ENCODE peak calls at places on chromosomes 13 and 19, in eight cellular contexts. H, E, F, X, N, O, G and Z are unnamed samples.

GRCh38 chr13:54004026-54004699 is 975.5 kb downstream of the OLFM4 start:
- DNase-seq in O (no peak), N (peak; percentile 16), F (no peak), X (no peak), H (no peak), G (no peak), E (no peak), Z (no peak)

GRCh38 chr13:68176486-68176885 is 946.4 kb upstream of the PCDH9 start:
- DNase-seq in O (no peak), G (peak; percentile 93), E (no peak), F (no peak), N (peak; percentile 78), X (no peak), H (no peak), Z (no peak)

GRCh38 chr19:7394728-7395359 is 46.1 kb downstream of the ARHGEF18 start:
- DNase-seq in H (peak; percentile 84), E (peak; percentile 86), N (peak; percentile 92), G (peak; percentile 70), O (peak; percentile 95), F (peak; percentile 98), X (peak; percentile 86), Z (peak; percentile 79)

GRCh38 chr19:30233375-30233774 is 138.8 kb upstream of the ZNF536 start:
- DNase-seq in N (no peak), O (no peak), E (no peak), H (no peak), X (no peak), G (no peak), F (no peak), Z (no peak)

GRCh38 chr13:76017861-76018556 is 381.9 kb downstream of the LMO7 start:
- DNase-seq in E (no peak), X (no peak), O (no peak), H (no peak), N (no peak), G (no peak), F (no peak), Z (no peak)

GRCh38 chr13:34943675-34944634 is 1.9 kb downstream of the NBEA start:
- DNase-seq in E (no peak), F (no peak), H (no peak), G (no peak), O (no peak), X (no peak), N (no peak), Z (no peak)

GRCh38 chr13:111967572-111968201 is 99.3 kb upstream of the SOX1 start:
- DNase-seq in G (no peak), O (no peak), N (no peak), E (no peak), X (no peak), H (no peak), F (no peak), Z (no peak)

GRCh38 chr19:12000152-12000981 is 35.1 kb downstream of the ZNF433 start:
- DNase-seq in F (no peak), E (peak; percentile 11), G (peak; percentile 20), N (no peak), X (no peak), O (no peak), H (no peak), Z (no peak)

GRCh38 chr19:5360003-5360820 is 19.6 kb upstream of the PTPRS start:
- DNase-seq in X (no peak), N (peak; percentile 49), F (no peak), H (no peak), O (no peak), G (no peak), E (no peak), Z (no peak)

GRCh38 chr13:100543872-100544602 is 44.6 kb downstream of the GGACT start:
- DNase-seq in N (no peak), G (no peak), E (no peak), F (no peak), O (no peak), H (no peak), X (no peak), Z (no peak)

GRCh38 chr19:4889034-4889825 is 13.5 kb downstream of the ARRDC5 start:
- DNase-seq in E (peak; percentile 71), H (no peak), X (no peak), N (peak; percentile 99), G (no peak), O (no peak), F (no peak), Z (no peak)

GRCh38 chr13:30713133-30713532 is 22.2 kb upstream of the ALOX5AP start:
- DNase-seq in O (no peak), E (no peak), F (no peak), G (no peak), X (no peak), H (no peak), N (peak; percentile 57), Z (no peak)

GRCh38 chr19:31511098-31511497 is 161.9 kb upstream of the TSHZ3 start:
- DNase-seq in X (no peak), F (no peak), O (no peak), E (no peak), N (no peak), H (no peak), G (no peak), Z (no peak)

GRCh38 chr13:80962855-80963254 is 621.9 kb upstream of the SPRY2 start:
- DNase-seq in N (peak; percentile 24), F (no peak), X (no peak), H (no peak), O (no peak), E (no peak), G (peak; percentile 6), Z (no peak)

GRCh38 chr19:19860756-19861390 is 4.8 kb upstream of the ZNF253 start:
- DNase-seq in E (no peak), F (no peak), X (no peak), O (no peak), G (no peak), H (no peak), N (no peak), Z (no peak)

GRCh38 chr19:51111606-51112005 is 3.4 kb upstream of the CTU1 start:
- DNase-seq in E (no peak), O (no peak), N (no peak), G (no peak), H (no peak), X (no peak), F (no peak), Z (no peak)

GRCh38 chr13:113148407-113148806 is 10.0 kb upstream of the PROZ start:
- DNase-seq in F (no peak), N (no peak), O (no peak), X (no peak), G (no peak), E (no peak), H (no peak), Z (no peak)

GRCh38 chr19:33819496-33819874 is 22.8 kb downstream of the KCTD15 start:
- DNase-seq in G (no peak), H (no peak), X (no peak), O (no peak), F (no peak), N (no peak), E (no peak), Z (no peak)

GRCh38 chr13:110774051-110774450 is 60.6 kb downstream of the ING1 start:
- DNase-seq in X (no peak), O (no peak), G (no peak), F (no peak), N (no peak), E (no peak), H (no peak), Z (no peak)

GRCh38 chr13:52899206-52899605 is 50.8 kb upstream of the PCDH8 start:
- DNase-seq in N (no peak), H (no peak), G (no peak), E (no peak), O (no peak), F (no peak), X (no peak), Z (no peak)

GRCh38 chr13:96020155-96020575 is 33.0 kb downstream of the UGGT2 start:
- DNase-seq in N (peak; percentile 70), F (no peak), H (no peak), E (peak; percentile 58), X (peak; percentile 61), G (peak; percentile 57), O (no peak), Z (peak; percentile 20)
- TF ChIP-seq CTCF in N (peak; percentile 89), F (peak; percentile 12), H (peak; percentile 56), E (peak; percentile 75), X (peak; percentile 82), G (peak; percentile 73), O (peak; percentile 55), Z (peak; percentile 50)

GRCh38 chr13:51432576-51432975 is 20.3 kb downstream of the INTS6 start:
- DNase-seq in X (no peak), H (no peak), E (no peak), G (no peak), F (no peak), N (no peak), O (no peak), Z (no peak)
- TF ChIP-seq CTCF in X (no peak), H (no peak), E (no peak), G (no peak), F (no peak), N (no peak), O (no peak), Z (no peak)

DNA sequence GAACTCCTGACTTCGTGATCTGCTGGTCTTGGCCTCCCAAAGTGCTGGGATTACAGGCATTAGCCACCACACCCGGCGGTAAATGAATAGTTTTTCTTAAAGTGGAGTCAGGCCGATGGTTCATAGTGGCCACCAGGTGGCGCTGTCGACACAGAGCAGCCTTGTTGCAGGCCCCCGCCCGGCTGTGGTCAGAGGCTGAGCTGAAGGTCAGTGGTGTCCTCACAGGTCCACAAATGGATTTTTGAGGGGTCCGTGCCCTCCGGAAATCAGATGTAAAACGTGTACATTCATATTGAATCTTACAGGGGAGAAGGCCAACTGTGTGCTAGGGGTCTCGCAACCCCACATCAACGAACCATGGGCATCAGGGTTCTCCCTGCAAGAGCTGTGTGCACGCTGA is 13.4 kb upstream of the WDR18 start:
- DNase-seq in H (no peak), E (no peak), G (no peak), F (no peak), N (no peak), O (no peak), X (peak; percentile 38), Z (no peak)
- TF ChIP-seq CTCF in H (no peak), E (peak; percentile 94), G (peak; percentile 57), F (peak; percentile 16), N (peak; percentile 79), O (peak; percentile 46), X (peak; percentile 64), Z (peak; percentile 53)

GRCh38 chr13:106534844-106535551 is 464 bp downstream of the EFNB2 start:
- DNase-seq in F (peak; percentile 72), G (no peak), O (peak; percentile 76), X (no peak), N (peak; percentile 40), E (no peak), H (no peak), Z (no peak)

GRCh38 chr13:106535552-106536243 is at the start of gene EFNB2:
- DNase-seq in G (peak; percentile 78), F (peak; percentile 95), N (peak; percentile 94), X (peak; percentile 95), H (peak; percentile 78), E (peak; percentile 76), O (peak; percentile 96), Z (peak; percentile 50)

GRCh38 chr13:106533101-106533939 is 2.1 kb downstream of the EFNB2 start:
- DNase-seq in O (peak; percentile 93), H (peak; percentile 76), E (peak; percentile 70), X (peak; percentile 87), F (peak; percentile 91), N (peak; percentile 84), G (peak; percentile 49), Z (peak; percentile 18)

GRCh38 chr13:106532111-106532929 is 3.1 kb downstream of the EFNB2 start:
- DNase-seq in N (peak; percentile 47), X (no peak), H (no peak), G (no peak), F (no peak), O (no peak), E (no peak), Z (no peak)

GRCh38 chr13:106533940-106534843 is 1.3 kb downstream of the EFNB2 start:
- DNase-seq in H (peak; percentile 38), E (peak; percentile 28), X (peak; percentile 51), N (peak; percentile 77), G (no peak), F (peak; percentile 70), O (peak; percentile 85), Z (no peak)
- TF ChIP-seq CTCF in H (no peak), E (no peak), X (no peak), N (peak; percentile 29), G (peak; percentile 21), F (no peak), O (no peak), Z (no peak)